ENCODE peak calls at places on chromosome 5, in nine cellular contexts. T is lung; O is HepG2; Q is H1; D is transverse colon; Y is cardiac muscle cell; W is hepatocyte; J is CD4-positive, alpha-beta memory T cell; H is Peyer's patch. R is an unnamed sample. For H3K36me3, the result is how much of the 10 kb centered on the place peaks cover.

GRCh38 chr5:178304016-178304415 is 71.4 kb upstream of the PHYKPL start:
- DNase-seq in Y (no peak), Q (no peak), T (no peak), J (no peak), H (no peak), D (no peak), O (no peak), W (no peak), R (no peak)

GRCh38 chr5:88694087-88694703 is 188.8 kb downstream of the MEF2C start:
- DNase-seq in Q (no peak), J (no peak), D (no peak), T (no peak), Y (no peak), H (no peak), W (no peak), O (no peak), R (no peak)

GRCh38 chr5:139870677-139871076 is 75.1 kb downstream of the PSD2 start:
- DNase-seq in H (no peak), D (no peak), T (no peak), O (no peak), Y (no peak), Q (no peak), W (no peak), J (no peak), R (no peak)

GRCh38 chr5:113380299-113381014 is 54.3 kb downstream of the TSSK1B start:
- DNase-seq in Q (no peak), J (no peak), T (no peak), D (no peak), Y (peak), W (no peak), H (no peak), O (no peak), R (no peak)

GRCh38 chr5:10734832-10735231 is 26.2 kb downstream of the DAP start:
- DNase-seq in O (no peak), W (no peak), J (no peak), Y (no peak), Q (no peak), H (no peak), D (no peak), T (no peak), R (no peak)

GRCh38 chr5:157148734-157149615 is 6.3 kb upstream of the MED7 start:
- DNase-seq in Y (peak), J (peak), T (peak), D (peak), W (peak), H (peak), Q (peak), O (peak), R (no peak)

GRCh38 chr5:81545911-81546310 is 152.0 kb upstream of the ACOT12 start:
- DNase-seq in W (no peak), Y (no peak), H (no peak), J (no peak), Q (no peak), O (no peak), T (no peak), D (no peak), R (no peak)

GRCh38 chr5:79143684-79144379 is 32.2 kb downstream of the BHMT start:
- DNase-seq in O (no peak), H (no peak), W (peak), D (no peak), J (no peak), Q (no peak), T (no peak), Y (peak), R (no peak)

GRCh38 chr5:133359861-133360260 is 252.5 kb downstream of the FSTL4 start:
- DNase-seq in D (no peak), Q (peak), H (no peak), O (no peak), T (no peak), Y (no peak), J (no peak), W (no peak), R (no peak)

GRCh38 chr5:140827704-140828401 is at the start of gene PCDHA6:
- DNase-seq in H (no peak), O (no peak), W (no peak), Q (no peak), Y (no peak), J (no peak), T (no peak), D (no peak), R (no peak)

GRCh38 chr5:172640822-172641358 is at the start of gene NEURL1B:
- DNase-seq in Y (peak), O (peak), Q (peak), H (no peak), T (no peak), D (peak), W (peak), J (peak), R (peak)

GRCh38 chr5:102678267-102679058 is 76.6 kb upstream of the PAM start:
- DNase-seq in J (no peak), O (no peak), Q (no peak), T (no peak), Y (peak), W (no peak), H (no peak), D (no peak), R (no peak)

GRCh38 chr5:80246995-80247729 is 8.7 kb downstream of the SERINC5 start:
- DNase-seq in T (peak), H (peak), D (peak), O (peak), W (peak), Q (no peak), J (peak), Y (peak), R (peak)

GRCh38 chr5:150895431-150896428 is 9.1 kb downstream of the ZNF300 start:
- DNase-seq in Y (no peak), H (no peak), T (no peak), J (no peak), W (no peak), D (no peak), Q (no peak), O (no peak), R (no peak)

GRCh38 chr5:150904479-150905311 is at the start of gene ZNF300:
- DNase-seq in D (peak), T (peak), H (peak), Y (peak), J (peak), W (peak), Q (peak), O (peak), R (peak)

GRCh38 chr5:150905312-150905683 is 518 bp upstream of the ZNF300 start:
- DNase-seq in W (no peak), Q (no peak), D (no peak), Y (no peak), O (no peak), H (no peak), T (no peak), J (no peak), R (no peak)

GRCh38 chr5:150901446-150901845 is 3.3 kb downstream of the ZNF300 start:
- DNase-seq in O (no peak), T (no peak), D (no peak), W (no peak), Y (no peak), H (no peak), Q (no peak), J (no peak), R (no peak)
- H3K36me3 ChIP-seq in O (under half), T (under half), D (under half), W (under half), Y (under half), H (under half), Q (under half), J (under half), R (under half)

DNA sequence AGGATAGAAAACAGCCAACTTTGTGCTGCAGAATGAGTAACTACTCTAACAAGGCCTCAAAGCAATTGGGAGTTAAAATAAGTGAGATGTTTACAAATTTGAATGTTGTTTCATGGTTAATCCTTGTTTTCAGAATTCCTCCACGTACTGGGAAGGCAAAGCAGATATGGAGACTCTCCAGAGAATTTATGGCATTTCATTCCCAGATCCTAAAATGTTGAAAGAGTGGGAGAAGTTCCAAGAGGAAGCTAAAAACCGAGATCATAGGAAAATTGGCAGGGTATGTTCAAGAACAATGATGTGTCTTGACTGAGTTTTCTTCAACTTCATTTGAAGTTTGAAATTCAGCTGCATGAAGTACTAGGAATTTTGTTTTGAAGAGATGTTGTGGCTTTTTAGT is 16.4 kb downstream of the TARS1 start:
- DNase-seq in O (no peak), H (no peak), J (no peak), Q (no peak), T (no peak), W (no peak), Y (peak), D (no peak), R (no peak)
- H3K36me3 ChIP-seq in O (under half), H (half or more), J (half or more), Q (half or more), T (half or more), W (under half), Y (half or more), D (half or more), R (under half)

GRCh38 chr5:174177976-174178600 is 132.6 kb downstream of the NSG2 start:
- DNase-seq in H (no peak), Q (peak), O (no peak), W (no peak), T (no peak), J (no peak), D (no peak), Y (no peak), R (no peak)
- H3K36me3 ChIP-seq in H (under half), Q (under half), O (under half), W (under half), T (under half), J (under half), D (under half), Y (under half), R (under half)

GRCh38 chr5:147966829-147967228 is 60.5 kb upstream of the C5orf46 start:
- DNase-seq in Y (no peak), H (no peak), T (no peak), D (no peak), O (no peak), W (no peak), Q (no peak), J (no peak), R (no peak)
- H3K36me3 ChIP-seq in Y (under half), H (under half), T (under half), D (under half), O (under half), W (under half), Q (under half), J (under half), R (under half)

DNA sequence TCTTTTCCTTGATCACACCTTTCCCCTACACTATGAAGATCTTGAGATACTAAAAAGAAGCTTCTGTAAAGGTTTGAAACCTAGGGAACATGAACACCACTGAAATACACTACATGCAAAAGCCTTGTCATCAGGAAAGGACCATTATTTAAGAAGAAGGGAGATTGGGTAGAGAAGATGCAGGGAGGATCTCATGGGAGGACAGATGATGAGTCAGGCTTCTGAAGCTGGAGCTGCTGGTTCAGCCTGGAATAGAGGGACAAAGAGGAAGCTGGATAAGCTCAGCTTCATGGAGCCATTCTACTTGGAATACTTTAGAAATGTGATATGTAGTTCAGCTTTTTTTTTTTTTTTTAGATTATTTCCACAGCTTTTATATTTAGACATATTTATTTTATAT is 169.8 kb downstream of the MAN2A1 start:
- DNase-seq in J (no peak), D (no peak), T (no peak), O (no peak), W (no peak), H (no peak), Q (no peak), Y (peak), R (no peak)
- H3K36me3 ChIP-seq in J (under half), D (under half), T (under half), O (under half), W (under half), H (half or more), Q (under half), Y (under half), R (under half)

R was measured in gastrocnemius medialis.